ENCODE peak calls at places on chromosomes 16 and 17, in nine cellular contexts. One of them, this sample, is unnamed.

GRCh38 chr16:55496509-55497145 is 12.2 kb upstream of the LPCAT2 start:
- DNase-seq in WTC11: no peak
- DNase-seq in fibroblast of lung: no peak
- DNase-seq in OCI-LY7: no peak
- DNase-seq in AG09319: no peak
- DNase-seq in astrocyte of the spinal cord: no peak
- DNase-seq in left lung: no peak
- DNase-seq in tibial nerve: no peak
- DNase-seq in A549: no peak
- DNase-seq in this sample: no peak

GRCh38 chr17:63998050-63998720 is at the start of gene PRR29:
- DNase-seq in left lung: peak
- DNase-seq in astrocyte of the spinal cord: no peak
- DNase-seq in A549: peak
- DNase-seq in fibroblast of lung: peak
- DNase-seq in tibial nerve: no peak
- DNase-seq in OCI-LY7: peak
- DNase-seq in AG09319: no peak
- DNase-seq in WTC11: peak
- DNase-seq in this sample: peak

GRCh38 chr16:27639588-27640276 is 89.8 kb downstream of the KATNIP start:
- DNase-seq in astrocyte of the spinal cord: peak
- DNase-seq in AG09319: no peak
- DNase-seq in A549: peak
- DNase-seq in tibial nerve: no peak
- DNase-seq in WTC11: peak
- DNase-seq in fibroblast of lung: peak
- DNase-seq in OCI-LY7: peak
- DNase-seq in left lung: no peak
- DNase-seq in this sample: peak

GRCh38 chr16:75225092-75225491 is 6.3 kb downstream of the CTRB1 start:
- DNase-seq in A549: no peak
- DNase-seq in OCI-LY7: no peak
- DNase-seq in left lung: peak
- DNase-seq in astrocyte of the spinal cord: no peak
- DNase-seq in tibial nerve: no peak
- DNase-seq in fibroblast of lung: peak
- DNase-seq in WTC11: no peak
- DNase-seq in AG09319: no peak
- DNase-seq in this sample: no peak

GRCh38 chr17:57420674-57421392 is 164.5 kb downstream of the MSI2 start:
- DNase-seq in astrocyte of the spinal cord: no peak
- DNase-seq in WTC11: no peak
- DNase-seq in fibroblast of lung: no peak
- DNase-seq in left lung: no peak
- DNase-seq in tibial nerve: no peak
- DNase-seq in AG09319: no peak
- DNase-seq in A549: no peak
- DNase-seq in OCI-LY7: no peak
- DNase-seq in this sample: no peak

GRCh38 chr16:89037261-89038152 is 56.1 kb upstream of the ACSF3 start:
- DNase-seq in left lung: peak
- DNase-seq in A549: peak
- DNase-seq in astrocyte of the spinal cord: peak
- DNase-seq in OCI-LY7: peak
- DNase-seq in AG09319: no peak
- DNase-seq in tibial nerve: no peak
- DNase-seq in WTC11: peak
- DNase-seq in fibroblast of lung: peak
- DNase-seq in this sample: peak

GRCh38 chr17:6660765-6661463 is 9.4 kb downstream of the C17orf100 start:
- DNase-seq in OCI-LY7: peak
- DNase-seq in WTC11: no peak
- DNase-seq in tibial nerve: no peak
- DNase-seq in astrocyte of the spinal cord: no peak
- DNase-seq in AG09319: no peak
- DNase-seq in left lung: peak
- DNase-seq in A549: no peak
- DNase-seq in fibroblast of lung: no peak
- DNase-seq in this sample: no peak

GRCh38 chr16:10318798-10319500 is 66.9 kb upstream of the ATF7IP2 start:
- DNase-seq in A549: no peak
- DNase-seq in fibroblast of lung: no peak
- DNase-seq in WTC11: no peak
- DNase-seq in AG09319: no peak
- DNase-seq in left lung: no peak
- DNase-seq in tibial nerve: no peak
- DNase-seq in OCI-LY7: no peak
- DNase-seq in astrocyte of the spinal cord: no peak
- DNase-seq in this sample: no peak

GRCh38 chr16:24883714-24884151 is 38.0 kb downstream of the SLC5A11 start:
- DNase-seq in astrocyte of the spinal cord: no peak
- DNase-seq in WTC11: no peak
- DNase-seq in fibroblast of lung: no peak
- DNase-seq in left lung: no peak
- DNase-seq in AG09319: no peak
- DNase-seq in tibial nerve: no peak
- DNase-seq in OCI-LY7: peak
- DNase-seq in A549: no peak
- DNase-seq in this sample: no peak

GRCh38 chr16:77037696-77038347 is 153.2 kb upstream of the MON1B start:
- DNase-seq in OCI-LY7: no peak
- DNase-seq in astrocyte of the spinal cord: no peak
- DNase-seq in tibial nerve: no peak
- DNase-seq in WTC11: no peak
- DNase-seq in fibroblast of lung: no peak
- DNase-seq in A549: no peak
- DNase-seq in left lung: no peak
- DNase-seq in AG09319: no peak
- DNase-seq in this sample: no peak

GRCh38 chr17:22337467-22337866 is 645.1 kb downstream of the KCNJ18 start:
- DNase-seq in fibroblast of lung: no peak
- DNase-seq in A549: no peak
- DNase-seq in astrocyte of the spinal cord: no peak
- DNase-seq in AG09319: no peak
- DNase-seq in left lung: no peak
- DNase-seq in OCI-LY7: no peak
- DNase-seq in WTC11: no peak
- DNase-seq in tibial nerve: no peak
- DNase-seq in this sample: no peak

GRCh38 chr16:82439678-82440293 is 187.0 kb upstream of the CDH13 start:
- DNase-seq in A549: peak
- DNase-seq in astrocyte of the spinal cord: no peak
- DNase-seq in OCI-LY7: peak
- DNase-seq in left lung: no peak
- DNase-seq in tibial nerve: no peak
- DNase-seq in fibroblast of lung: no peak
- DNase-seq in WTC11: peak
- DNase-seq in AG09319: no peak
- DNase-seq in this sample: no peak

GRCh38 chr16:69410285-69410990 is 14.0 kb upstream of the CYB5B start:
- DNase-seq in AG09319: no peak
- DNase-seq in fibroblast of lung: peak
- DNase-seq in left lung: no peak
- DNase-seq in astrocyte of the spinal cord: peak
- DNase-seq in WTC11: no peak
- DNase-seq in OCI-LY7: no peak
- DNase-seq in A549: peak
- DNase-seq in tibial nerve: no peak
- DNase-seq in this sample: peak

GRCh38 chr17:61466246-61466645 is 14.0 kb downstream of the TBX4 start:
- DNase-seq in AG09319: no peak
- DNase-seq in OCI-LY7: no peak
- DNase-seq in left lung: no peak
- DNase-seq in fibroblast of lung: no peak
- DNase-seq in WTC11: no peak
- DNase-seq in tibial nerve: no peak
- DNase-seq in A549: no peak
- DNase-seq in astrocyte of the spinal cord: no peak
- DNase-seq in this sample: no peak

GRCh38 chr16:23863511-23864422 is 28.0 kb downstream of the PRKCB start:
- DNase-seq in left lung: no peak
- DNase-seq in WTC11: no peak
- DNase-seq in astrocyte of the spinal cord: no peak
- DNase-seq in A549: no peak
- DNase-seq in OCI-LY7: peak
- DNase-seq in tibial nerve: no peak
- DNase-seq in AG09319: no peak
- DNase-seq in fibroblast of lung: no peak
- DNase-seq in this sample: no peak

DNA sequence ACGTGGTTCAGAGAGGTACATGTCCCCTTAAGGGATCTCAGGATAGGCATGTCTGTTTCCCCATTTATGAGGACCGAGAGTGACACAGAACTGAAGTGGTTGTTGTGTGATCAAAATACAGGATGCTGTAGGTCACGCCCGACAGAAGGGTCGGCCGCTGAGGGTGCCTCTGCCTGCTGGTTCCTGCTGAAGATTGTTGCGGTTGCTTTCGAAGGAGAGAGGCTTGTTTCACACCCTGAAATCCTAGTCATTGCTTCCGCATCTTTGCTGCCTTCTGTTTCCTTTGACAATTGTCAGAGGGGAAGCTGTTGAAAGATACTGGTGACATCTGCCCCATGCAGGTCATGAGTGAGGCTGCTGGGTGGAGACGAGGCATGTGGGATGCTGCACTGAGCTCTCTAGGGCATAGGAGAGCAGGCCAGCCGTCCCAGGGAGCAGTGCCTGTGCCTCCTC is 3.8 kb upstream of the NAT9 start:
- DNase-seq in A549: no peak
- DNase-seq in OCI-LY7: peak
- DNase-seq in AG09319: no peak
- DNase-seq in WTC11: no peak
- DNase-seq in astrocyte of the spinal cord: no peak
- DNase-seq in fibroblast of lung: no peak
- DNase-seq in left lung: peak
- DNase-seq in tibial nerve: no peak
- DNase-seq in this sample: no peak
- TF ChIP-seq CTCF in A549: no peak
- TF ChIP-seq CTCF in OCI-LY7: no peak
- TF ChIP-seq CTCF in AG09319: no peak
- TF ChIP-seq CTCF in WTC11: no peak
- TF ChIP-seq CTCF in astrocyte of the spinal cord: no peak
- TF ChIP-seq CTCF in fibroblast of lung: no peak
- TF ChIP-seq CTCF in left lung: no peak
- TF ChIP-seq CTCF in tibial nerve: no peak
- TF ChIP-seq CTCF in this sample: no peak

DNA sequence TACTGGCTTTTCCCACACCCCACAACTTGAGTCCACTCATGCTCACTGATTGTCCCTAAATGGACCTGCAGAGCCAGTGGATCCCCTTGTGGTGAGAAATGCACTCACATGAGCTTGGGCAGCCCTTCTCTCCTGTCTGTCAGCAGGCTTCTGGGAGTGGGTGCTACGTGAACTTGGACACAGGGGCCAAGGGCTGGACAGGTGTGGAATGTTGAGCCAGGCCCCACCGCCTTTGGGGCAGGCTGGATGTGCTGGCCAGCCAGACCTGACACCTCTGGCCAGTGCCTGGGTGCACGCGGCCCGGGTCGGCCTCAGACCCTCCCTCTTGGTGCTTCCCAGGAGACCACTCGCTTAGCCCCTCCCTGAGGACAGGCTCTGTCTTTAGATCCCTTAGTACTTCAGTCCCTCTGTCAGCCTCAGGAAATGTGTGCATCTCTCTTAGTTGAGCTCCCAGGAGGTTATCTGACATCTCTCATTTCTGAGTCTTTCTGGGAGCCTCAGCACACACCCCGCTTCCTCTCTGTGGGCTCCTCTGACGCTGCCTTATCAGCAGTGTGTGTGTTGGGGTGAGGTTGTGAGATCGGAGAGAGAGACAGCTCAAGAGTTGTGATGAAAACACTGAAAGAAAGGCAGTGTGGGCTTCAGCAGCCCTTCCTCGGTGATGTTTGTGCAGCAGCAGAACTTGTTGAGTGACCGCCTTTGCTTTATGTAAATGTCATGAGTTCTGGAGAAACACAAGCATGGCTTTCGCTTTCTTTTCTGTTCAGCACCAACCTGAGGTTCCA is 117.0 kb downstream of the RAB11FIP4 start:
- DNase-seq in WTC11: peak
- DNase-seq in A549: peak
- DNase-seq in fibroblast of lung: no peak
- DNase-seq in astrocyte of the spinal cord: no peak
- DNase-seq in tibial nerve: no peak
- DNase-seq in left lung: no peak
- DNase-seq in AG09319: no peak
- DNase-seq in OCI-LY7: no peak
- DNase-seq in this sample: no peak
- TF ChIP-seq CTCF in WTC11: peak
- TF ChIP-seq CTCF in A549: no peak
- TF ChIP-seq CTCF in fibroblast of lung: peak
- TF ChIP-seq CTCF in astrocyte of the spinal cord: peak
- TF ChIP-seq CTCF in tibial nerve: no peak
- TF ChIP-seq CTCF in left lung: peak
- TF ChIP-seq CTCF in AG09319: no peak
- TF ChIP-seq CTCF in OCI-LY7: peak
- TF ChIP-seq CTCF in this sample: peak

GRCh38 chr17:48555616-48556533 is 11.0 kb upstream of the HOXB2 start:
- DNase-seq in AG09319: no peak
- DNase-seq in WTC11: no peak
- DNase-seq in tibial nerve: no peak
- DNase-seq in left lung: no peak
- DNase-seq in astrocyte of the spinal cord: peak
- DNase-seq in A549: peak
- DNase-seq in fibroblast of lung: peak
- DNase-seq in OCI-LY7: no peak
- DNase-seq in this sample: no peak
- TF ChIP-seq CTCF in AG09319: no peak
- TF ChIP-seq CTCF in WTC11: no peak
- TF ChIP-seq CTCF in tibial nerve: no peak
- TF ChIP-seq CTCF in left lung: no peak
- TF ChIP-seq CTCF in astrocyte of the spinal cord: no peak
- TF ChIP-seq CTCF in A549: no peak
- TF ChIP-seq CTCF in fibroblast of lung: no peak
- TF ChIP-seq CTCF in OCI-LY7: no peak
- TF ChIP-seq CTCF in this sample: no peak

GRCh38 chr17:40526668-40527067 is 25.2 kb upstream of the TNS4 start:
- DNase-seq in A549: no peak
- DNase-seq in astrocyte of the spinal cord: no peak
- DNase-seq in AG09319: no peak
- DNase-seq in WTC11: no peak
- DNase-seq in OCI-LY7: no peak
- DNase-seq in fibroblast of lung: no peak
- DNase-seq in left lung: no peak
- DNase-seq in tibial nerve: no peak
- DNase-seq in this sample: no peak
- TF ChIP-seq CTCF in A549: no peak
- TF ChIP-seq CTCF in astrocyte of the spinal cord: no peak
- TF ChIP-seq CTCF in AG09319: peak
- TF ChIP-seq CTCF in WTC11: no peak
- TF ChIP-seq CTCF in OCI-LY7: no peak
- TF ChIP-seq CTCF in fibroblast of lung: no peak
- TF ChIP-seq CTCF in left lung: no peak
- TF ChIP-seq CTCF in tibial nerve: no peak
- TF ChIP-seq CTCF in this sample: no peak

DNA sequence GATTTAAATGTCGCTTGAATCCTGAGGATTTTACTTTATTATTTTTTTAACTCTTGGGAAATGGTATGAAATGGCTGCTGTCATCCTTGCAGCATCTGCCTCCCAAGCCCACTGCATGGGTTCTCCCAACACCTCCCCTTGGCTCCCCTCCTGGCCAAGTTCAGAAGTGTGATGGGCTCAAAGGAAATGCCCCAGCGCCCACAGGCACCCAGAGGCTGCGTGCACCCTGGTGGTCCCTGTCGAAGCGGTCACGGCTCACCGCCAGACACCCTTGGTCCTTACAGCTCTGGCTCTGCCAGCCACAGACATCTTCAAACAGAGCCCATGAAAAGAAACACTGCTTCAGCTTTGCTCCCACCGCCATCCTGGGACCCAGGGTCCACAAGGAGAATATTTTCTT is 334.7 kb downstream of the SOX9 start:
- DNase-seq in OCI-LY7: no peak
- DNase-seq in fibroblast of lung: no peak
- DNase-seq in astrocyte of the spinal cord: no peak
- DNase-seq in AG09319: no peak
- DNase-seq in left lung: no peak
- DNase-seq in A549: no peak
- DNase-seq in WTC11: no peak
- DNase-seq in tibial nerve: no peak
- DNase-seq in this sample: no peak
- TF ChIP-seq CTCF in OCI-LY7: no peak
- TF ChIP-seq CTCF in fibroblast of lung: no peak
- TF ChIP-seq CTCF in astrocyte of the spinal cord: no peak
- TF ChIP-seq CTCF in AG09319: no peak
- TF ChIP-seq CTCF in left lung: no peak
- TF ChIP-seq CTCF in A549: no peak
- TF ChIP-seq CTCF in WTC11: no peak
- TF ChIP-seq CTCF in tibial nerve: no peak
- TF ChIP-seq CTCF in this sample: peak

This sample was measured in HFFc6.